ENCODE peak calls at places on chromosomes 5 and 9, in eight cellular contexts. W is SJSA1; X is effector memory CD4-positive, alpha-beta T cell; K is IMR-90; J is adrenal gland; F is AG04449; V is cardiac fibroblast; C is WERI-Rb-1. O is an unnamed sample.

GRCh38 chr5:143245929-143246561 is 157.4 kb downstream of the NR3C1 start:
- DNase-seq in J (no peak), C (no peak), X (no peak), W (peak; percentile 90), K (peak; percentile 97), F (peak; percentile 70), V (peak; percentile 80), O (peak; percentile 82)

GRCh38 chr5:97162045-97162444 is 19.6 kb upstream of the LIX1 start:
- DNase-seq in F (peak; percentile 16), X (peak; percentile 12), V (peak; percentile 88), J (peak; percentile 86), C (peak; percentile 64), W (peak; percentile 63), K (peak; percentile 84), O (peak; percentile 34)

GRCh38 chr5:1354491-1355033 is 9.7 kb upstream of the CLPTM1L start:
- DNase-seq in V (no peak), F (no peak), K (no peak), X (no peak), W (no peak), C (no peak), J (no peak), O (no peak)

GRCh38 chr5:98933446-98934072 is 4.8 kb upstream of the CHD1 start:
- DNase-seq in K (no peak), F (no peak), C (no peak), V (no peak), X (no peak), J (no peak), W (no peak), O (no peak)

GRCh38 chr9:98330831-98331230 is 75.4 kb upstream of the TBC1D2 start:
- DNase-seq in F (no peak), K (peak; percentile 97), J (no peak), V (peak; percentile 52), C (no peak), W (no peak), X (no peak), O (no peak)

GRCh38 chr5:31059889-31060288 is 133.6 kb upstream of the CDH6 start:
- DNase-seq in F (no peak), C (no peak), J (no peak), V (peak; percentile 56), W (no peak), X (no peak), K (no peak), O (no peak)

GRCh38 chr9:111896942-111897830 is 572 bp downstream of the UGCG start:
- DNase-seq in K (no peak), C (peak; percentile 71), W (peak; percentile 40), X (no peak), J (peak; percentile 67), V (peak; percentile 41), F (no peak), O (peak; percentile 31)

GRCh38 chr5:173697931-173698579 is 81.6 kb upstream of the BOD1 start:
- DNase-seq in F (no peak), W (no peak), J (no peak), X (no peak), K (no peak), C (peak; percentile 79), V (no peak), O (no peak)

GRCh38 chr5:58299266-58299665 is 160.6 kb downstream of the PLK2 start:
- DNase-seq in K (no peak), J (no peak), X (no peak), W (no peak), C (no peak), F (no peak), V (no peak), O (no peak)

GRCh38 chr5:108728566-108729305 is 19.0 kb upstream of the FER start:
- DNase-seq in J (no peak), K (no peak), F (no peak), W (no peak), C (no peak), V (peak; percentile 24), X (peak; percentile 51), O (no peak)

GRCh38 chr5:154971501-154971900 is 30.6 kb downstream of the MRPL22 start:
- DNase-seq in C (no peak), K (peak; percentile 38), J (no peak), V (peak; percentile 71), X (no peak), F (no peak), W (no peak), O (no peak)

GRCh38 chr5:74281191-74281590 is 359.3 kb downstream of the ENC1 start:
- DNase-seq in K (no peak), V (no peak), C (no peak), W (no peak), J (no peak), F (no peak), X (no peak), O (no peak)

GRCh38 chr9:18056993-18057369 is 417.0 kb upstream of the ADAMTSL1 start:
- DNase-seq in X (no peak), V (no peak), W (no peak), K (no peak), C (no peak), F (no peak), J (no peak), O (no peak)

GRCh38 chr9:2559212-2560152 is 62.1 kb upstream of the VLDLR start:
- DNase-seq in C (no peak), W (peak; percentile 63), X (no peak), K (peak; percentile 95), F (peak; percentile 83), V (peak; percentile 98), J (peak; percentile 93), O (peak; percentile 84)

GRCh38 chr9:81574399-81574798 is 114.9 kb downstream of the TLE1 start:
- DNase-seq in V (no peak), W (no peak), J (no peak), C (no peak), X (no peak), K (peak; percentile 73), F (peak; percentile 36), O (no peak)

GRCh38 chr5:57692582-57693487 is 210.2 kb upstream of the ACTBL2 start:
- DNase-seq in J (peak; percentile 93), F (peak; percentile 73), W (peak; percentile 90), X (no peak), K (peak; percentile 94), V (peak; percentile 95), C (peak; percentile 36), O (peak; percentile 93)

GRCh38 chr9:14573319-14573718 is 119.9 kb downstream of the ZDHHC21 start:
- DNase-seq in W (no peak), J (no peak), K (no peak), X (no peak), F (no peak), C (no peak), V (no peak), O (no peak)

DNA sequence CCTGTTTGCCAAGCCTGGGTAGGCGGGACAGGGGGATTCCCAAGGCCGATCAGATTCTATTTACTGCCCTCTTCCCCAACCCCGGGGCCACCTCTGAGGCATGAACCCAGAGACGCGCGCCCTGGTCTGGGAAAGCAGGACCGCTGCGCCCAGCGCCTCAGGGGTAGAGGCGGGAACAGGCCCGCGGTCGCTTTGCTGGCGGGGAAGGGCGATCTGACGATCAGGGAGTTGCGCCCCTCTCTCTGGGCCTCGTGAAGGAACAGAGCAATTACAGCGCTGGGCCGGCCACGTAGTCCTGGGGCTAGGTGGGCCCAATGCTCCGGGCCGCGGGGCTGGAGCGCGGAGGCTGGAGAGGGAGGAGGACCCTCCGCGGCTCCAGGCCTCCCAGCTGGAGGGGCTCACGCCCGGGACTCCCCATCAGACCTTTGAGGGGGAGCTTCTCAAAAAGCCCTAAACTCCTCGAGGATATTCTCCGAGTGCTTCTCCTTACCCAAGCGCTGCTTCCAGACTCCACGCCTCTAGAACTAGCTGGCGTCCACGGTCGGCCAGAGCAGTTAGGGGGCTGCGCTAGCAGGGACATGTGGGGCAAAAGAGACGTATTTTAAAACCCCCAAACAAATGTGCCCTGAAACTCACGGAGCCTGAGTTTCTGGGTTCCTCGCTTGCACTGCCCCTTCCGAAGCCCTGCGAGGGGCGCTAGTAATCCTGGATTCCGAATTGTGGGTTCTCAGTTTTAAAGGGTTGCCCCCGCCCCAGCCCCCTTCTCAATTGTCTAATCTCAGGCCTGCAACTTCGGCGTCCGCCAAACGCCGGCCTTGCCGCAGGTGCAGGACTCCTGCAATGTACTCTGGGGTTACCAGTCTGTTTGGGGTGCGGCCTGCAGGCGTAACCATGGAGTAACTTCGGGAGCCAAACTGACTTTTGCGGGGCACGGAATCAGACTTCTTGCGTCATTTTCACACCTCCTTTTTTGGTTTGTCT is 57.6 kb downstream of the TMEM174 start:
- DNase-seq in V (no peak), X (no peak), J (no peak), F (no peak), K (no peak), C (no peak), W (no peak), O (no peak)
- H3K4me3 ChIP-seq in V (no peak overlapping the region), X (no peak overlapping the region), J (no peak overlapping the region), F (no peak overlapping the region), K (no peak overlapping the region), C (no peak overlapping the region), W (no peak overlapping the region), O (no peak overlapping the region)

GRCh38 chr5:36744678-36745659 is 131.6 kb upstream of the NIPBL start:
- DNase-seq in C (peak; percentile 85), K (peak; percentile 63), V (peak; percentile 80), F (no peak), W (peak; percentile 74), J (no peak), X (no peak), O (no peak)
- H3K4me3 ChIP-seq in C (peak overlapping the region; percentile 79), K (peak overlapping the region; percentile 43), V (peak overlapping the region; percentile 62), F (peak overlapping the region; percentile 61), W (peak overlapping the region; percentile 41), J (peak overlapping the region; percentile 63), X (peak overlapping the region; percentile 54), O (peak overlapping the region; percentile 60)

DNA sequence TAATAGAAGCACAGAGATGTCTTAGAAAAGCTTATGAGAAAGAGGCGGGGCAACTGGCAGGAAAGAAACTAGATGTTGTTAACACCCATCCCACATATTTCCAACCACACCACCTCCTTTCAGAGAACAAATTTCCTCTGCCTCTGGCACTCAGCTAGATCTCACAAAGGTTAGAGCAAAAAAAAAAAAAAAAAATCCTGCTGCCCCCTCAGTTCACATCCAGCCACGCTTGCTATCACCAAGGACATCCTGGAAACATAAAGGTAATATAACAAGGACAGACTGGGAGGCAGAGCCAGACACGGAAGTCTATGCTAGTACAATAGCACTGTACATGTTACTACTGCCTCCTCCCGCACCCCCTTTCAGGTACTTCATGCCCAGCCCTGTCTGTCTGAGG is 238.0 kb upstream of the PTGER4 start:
- DNase-seq in V (no peak), X (no peak), C (no peak), J (no peak), K (no peak), F (no peak), W (no peak), O (no peak)
- H3K4me3 ChIP-seq in V (no peak overlapping the region), X (no peak overlapping the region), C (no peak overlapping the region), J (no peak overlapping the region), K (no peak overlapping the region), F (no peak overlapping the region), W (no peak overlapping the region), O (no peak overlapping the region)

DNA sequence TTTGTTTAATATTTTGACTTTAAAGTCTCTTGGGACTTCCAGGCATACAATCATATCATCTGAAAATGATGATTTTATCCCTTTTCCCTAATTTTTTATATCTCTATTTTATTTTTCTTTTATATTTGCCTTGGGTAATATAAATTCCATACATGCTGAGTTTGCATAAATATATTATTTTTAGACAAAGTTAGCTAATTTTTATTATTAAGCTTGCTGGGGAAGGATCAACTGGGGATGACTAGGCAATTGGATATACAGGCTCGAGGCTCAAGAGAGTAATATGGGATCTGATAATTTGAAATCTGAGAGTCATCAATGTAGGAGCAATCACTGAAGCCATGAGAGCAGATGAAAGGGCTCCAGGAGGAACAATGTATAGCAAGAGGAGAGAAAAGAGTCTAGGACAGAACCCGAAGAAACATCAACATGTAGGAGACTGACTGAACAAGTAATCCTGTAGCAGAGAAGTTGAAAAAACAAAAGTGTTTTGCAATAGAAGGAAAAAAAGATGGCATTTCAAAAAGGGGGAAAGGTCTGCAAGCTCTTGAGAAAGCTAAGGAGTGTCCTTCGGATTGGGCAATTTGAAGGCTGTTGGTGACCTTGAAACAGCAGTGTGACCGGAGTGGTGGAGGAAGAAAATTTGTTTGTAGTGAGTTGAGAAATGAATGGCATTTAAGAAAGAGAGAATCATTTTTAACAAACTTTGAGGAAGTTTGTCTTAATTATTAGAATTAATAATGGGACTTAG is 17.0 kb upstream of the RHOBTB3 start:
- DNase-seq in K (no peak), W (no peak), F (no peak), X (no peak), J (no peak), V (peak; percentile 67), C (no peak), O (no peak)
- H3K4me3 ChIP-seq in K (no peak overlapping the region), W (no peak overlapping the region), F (no peak overlapping the region), X (no peak overlapping the region), J (no peak overlapping the region), V (no peak overlapping the region), C (no peak overlapping the region), O (no peak overlapping the region)

O was measured in skeletal muscle cell.